ENCODE peak calls at places on chromosome 11, in nine cellular contexts. E is lung; Y is heart right ventricle; B is PC-9; Z is psoas muscle; X is CD8-positive, alpha-beta memory T cell; L is heart left ventricle; C is AG04450; V is neuronal stem cell. G is an unnamed sample.

GRCh38 chr11:111512296-111513239 is at the start of gene BTG4:
- DNase-seq in E (no peak), Y (peak; percentile 13), B (no peak), Z (peak; percentile 21), X (no peak), L (no peak), C (no peak), V (no peak), G (no peak)

GRCh38 chr11:27718346-27718852 is 18.1 kb upstream of the BDNF start:
- DNase-seq in E (no peak), Y (no peak), B (peak; percentile 55), Z (no peak), X (no peak), L (no peak), C (peak; percentile 93), V (peak; percentile 73), G (no peak)

GRCh38 chr11:122863704-122864326 is 18.7 kb upstream of the JHY start:
- DNase-seq in E (no peak), Y (peak; percentile 24), B (peak; percentile 37), Z (peak; percentile 31), X (peak; percentile 53), L (no peak), C (no peak), V (no peak), G (no peak)

GRCh38 chr11:123221074-123221473 is 26.0 kb upstream of the CLMP start:
- DNase-seq in E (no peak), Y (no peak), B (no peak), Z (no peak), X (no peak), L (no peak), C (no peak), V (no peak), G (no peak)

GRCh38 chr11:78420796-78421209 is 3.2 kb upstream of the GAB2 start:
- DNase-seq in E (peak; percentile 49), Y (peak; percentile 56), B (no peak), Z (peak; percentile 56), X (no peak), L (peak; percentile 77), C (no peak), V (no peak), G (no peak)

GRCh38 chr11:31233425-31233824 is 136.1 kb downstream of the DCDC1 start:
- DNase-seq in E (no peak), Y (no peak), B (no peak), Z (no peak), X (no peak), L (no peak), C (no peak), V (no peak), G (no peak)

GRCh38 chr11:5289696-5290095 is 12.1 kb downstream of the OR51B4 start:
- DNase-seq in E (no peak), Y (no peak), B (no peak), Z (no peak), X (no peak), L (no peak), C (no peak), V (no peak), G (no peak)

GRCh38 chr11:23569547-23569946 is 709.3 kb upstream of the CCDC179 start:
- DNase-seq in E (no peak), Y (no peak), B (no peak), Z (no peak), X (no peak), L (no peak), C (no peak), V (no peak), G (no peak)

GRCh38 chr11:26227311-26227710 is 104.6 kb upstream of the ANO3 start:
- DNase-seq in E (no peak), Y (no peak), B (no peak), Z (no peak), X (no peak), L (no peak), C (peak; percentile 71), V (no peak), G (no peak)

GRCh38 chr11:10506013-10506370 is 35.0 kb downstream of the RNF141 start:
- DNase-seq in E (no peak), Y (no peak), B (no peak), Z (no peak), X (no peak), L (no peak), C (no peak), V (no peak), G (no peak)

DNA sequence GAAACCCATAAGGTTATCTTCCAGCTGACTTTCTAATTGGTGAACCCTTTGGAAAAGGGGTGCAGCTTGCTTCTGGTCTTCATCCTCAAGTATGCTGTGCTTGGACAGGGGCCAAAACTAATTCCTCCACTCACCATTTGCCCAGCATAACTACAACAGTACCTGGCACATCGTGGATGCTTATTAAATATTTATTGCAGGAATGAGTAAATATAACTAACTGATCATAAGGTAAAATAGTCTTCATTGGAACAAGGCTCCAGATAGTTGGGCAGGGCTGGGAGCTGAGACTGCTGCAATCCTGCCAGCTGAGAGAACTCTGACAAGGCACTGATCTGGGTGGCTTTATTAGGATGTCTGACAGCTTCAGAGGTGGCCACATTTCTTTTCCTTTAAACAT is 2.4 kb upstream of the SIDT2 start:
- DNase-seq in E (no peak), Y (no peak), B (no peak), Z (no peak), X (no peak), L (no peak), C (no peak), V (no peak), G (no peak)
- H3K27ac ChIP-seq in E (no peak overlapping the region), Y (no peak overlapping the region), B (no peak overlapping the region), Z (no peak overlapping the region), X (no peak overlapping the region), L (no peak overlapping the region), C (no peak overlapping the region), V (no peak overlapping the region), G (peak overlapping the region; percentile 85)

GRCh38 chr11:45087301-45087700 is 59.1 kb upstream of the PRDM11 start:
- DNase-seq in E (no peak), Y (peak; percentile 50), B (no peak), Z (no peak), X (no peak), L (no peak), C (no peak), V (no peak), G (no peak)
- H3K27ac ChIP-seq in E (no peak overlapping the region), Y (peak overlapping the region; percentile 61), B (no peak overlapping the region), Z (no peak overlapping the region), X (no peak overlapping the region), L (no peak overlapping the region), C (no peak overlapping the region), V (no peak overlapping the region), G (no peak overlapping the region)

GRCh38 chr11:8773125-8773524 is 90.5 kb downstream of the RPL27A start:
- DNase-seq in E (no peak), Y (no peak), B (no peak), Z (no peak), X (no peak), L (no peak), C (no peak), V (no peak), G (no peak)

GRCh38 chr11:8772571-8772970 is 90.0 kb downstream of the RPL27A start:
- DNase-seq in E (no peak), Y (no peak), B (no peak), Z (no peak), X (no peak), L (no peak), C (no peak), V (no peak), G (no peak)

GRCh38 chr11:8775341-8776133 is 92.9 kb downstream of the RPL27A start:
- DNase-seq in E (no peak), Y (no peak), B (no peak), Z (no peak), X (no peak), L (no peak), C (no peak), V (no peak), G (no peak)

GRCh38 chr11:8776209-8776608 is 93.6 kb downstream of the RPL27A start:
- DNase-seq in E (no peak), Y (no peak), B (no peak), Z (no peak), X (no peak), L (no peak), C (no peak), V (no peak), G (no peak)

DNA sequence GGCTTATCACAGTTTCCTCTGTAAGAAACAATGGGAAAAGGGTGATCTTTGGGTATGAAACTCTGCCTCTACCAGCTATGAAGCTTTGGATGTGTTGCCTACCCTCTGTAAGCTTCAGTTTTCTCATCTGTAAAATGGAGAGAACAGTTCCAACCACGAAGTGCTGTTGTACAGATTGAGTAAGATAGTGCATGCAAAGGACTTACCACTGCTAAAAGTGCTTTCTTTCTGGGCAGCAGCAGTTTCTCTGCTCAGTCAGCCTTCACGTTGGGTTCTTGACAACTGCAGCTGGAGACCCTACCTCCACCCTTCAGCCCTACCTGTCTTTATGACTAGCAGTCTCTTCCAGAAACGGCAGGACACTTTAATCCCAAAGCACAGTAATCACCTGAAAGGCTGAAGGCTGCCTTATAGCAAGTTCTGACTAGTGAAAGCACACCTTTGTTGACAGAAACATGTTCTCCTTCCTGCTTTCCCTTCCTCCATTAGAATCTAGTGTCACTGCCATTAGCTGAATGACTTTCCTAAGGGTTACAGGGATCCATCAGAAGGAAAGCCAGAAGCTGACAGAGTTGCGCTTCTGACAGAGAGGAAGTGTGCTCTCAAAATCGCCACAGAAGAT is 91.4 kb downstream of the RPL27A start:
- DNase-seq in E (no peak), Y (no peak), B (no peak), Z (no peak), X (no peak), L (no peak), C (no peak), V (no peak), G (no peak)
- H3K27ac ChIP-seq in E (no peak overlapping the region), Y (peak overlapping the region; percentile 78), B (no peak overlapping the region), Z (no peak overlapping the region), X (no peak overlapping the region), L (no peak overlapping the region), C (peak overlapping the region; percentile 34), V (no peak overlapping the region), G (no peak overlapping the region)

GRCh38 chr11:110035339-110035738 is 57.9 kb upstream of the ZC3H12C start:
- DNase-seq in E (no peak), Y (no peak), B (no peak), Z (no peak), X (no peak), L (no peak), C (no peak), V (no peak), G (no peak)

GRCh38 chr11:110031171-110031570 is 62.0 kb upstream of the ZC3H12C start:
- DNase-seq in E (no peak), Y (no peak), B (no peak), Z (no peak), X (no peak), L (no peak), C (no peak), V (no peak), G (no peak)

GRCh38 chr11:110032957-110033570 is 60.1 kb upstream of the ZC3H12C start:
- DNase-seq in E (no peak), Y (no peak), B (no peak), Z (no peak), X (no peak), L (no peak), C (no peak), V (no peak), G (no peak)

GRCh38 chr11:110032257-110032656 is 60.9 kb upstream of the ZC3H12C start:
- DNase-seq in E (no peak), Y (no peak), B (no peak), Z (no peak), X (no peak), L (no peak), C (no peak), V (peak; percentile 18), G (no peak)

DNA sequence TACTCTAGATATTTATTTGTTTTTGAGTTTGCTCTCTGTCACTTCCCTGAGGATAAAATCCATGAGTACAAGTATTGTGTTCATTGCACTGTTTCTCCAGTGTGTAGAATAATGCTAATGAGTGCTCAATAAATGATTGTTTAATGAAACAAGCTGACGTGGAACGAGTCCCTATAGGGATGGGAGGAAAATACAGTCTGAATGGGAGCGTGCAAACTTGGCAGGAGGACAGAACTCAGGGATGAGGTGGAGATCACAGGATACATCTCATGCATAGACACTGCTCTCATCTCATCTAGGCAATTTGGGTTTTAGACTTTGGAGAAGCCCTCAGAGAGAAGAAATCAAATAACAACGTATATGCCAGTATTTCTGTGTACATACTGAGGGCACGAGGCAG is 58.4 kb upstream of the ZC3H12C start:
- DNase-seq in E (no peak), Y (no peak), B (no peak), Z (no peak), X (no peak), L (no peak), C (no peak), V (no peak), G (no peak)
- H3K27ac ChIP-seq in E (no peak overlapping the region), Y (no peak overlapping the region), B (no peak overlapping the region), Z (no peak overlapping the region), X (no peak overlapping the region), L (no peak overlapping the region), C (no peak overlapping the region), V (no peak overlapping the region), G (no peak overlapping the region)

G was measured in substantia nigra.